ENCODE peak calls at places on chromosomes 12 and 14, in five cellular contexts. Q is tibial artery, B is cardiac muscle cell, T is pancreas, M is AG04450. L is an unnamed sample.

GRCh38 chr12:127509066-127509778 is 757.7 kb upstream of the TMEM132C start:
- DNase-seq in T (no peak), Q (no peak), M (peak; percentile 45), B (no peak), L (no peak)

GRCh38 chr14:63938198-63939005 is 85.6 kb downstream of the SYNE2 start:
- DNase-seq in Q (no peak), T (no peak), M (no peak), B (peak; percentile 25), L (peak; percentile 21)

GRCh38 chr14:75018684-75019083 is 16.0 kb downstream of the EIF2B2 start:
- DNase-seq in T (no peak), Q (no peak), B (no peak), M (no peak), L (no peak)

GRCh38 chr14:70317091-70317968 is 42.2 kb downstream of the COX16 start:
- DNase-seq in M (no peak), T (peak; percentile 77), B (no peak), Q (no peak), L (no peak)

GRCh38 chr12:14630793-14631192 is 63.1 kb upstream of the PLBD1 start:
- DNase-seq in T (no peak), Q (no peak), M (no peak), B (no peak), L (no peak)

GRCh38 chr12:75892779-75893408 is 138.7 kb downstream of the PHLDA1 start:
- DNase-seq in Q (no peak), B (peak; percentile 91), T (no peak), M (no peak), L (no peak)

GRCh38 chr12:25578739-25579138 is 25.7 kb upstream of the LMNTD1 start:
- DNase-seq in M (no peak), B (no peak), Q (no peak), T (no peak), L (no peak)

GRCh38 chr14:102047808-102048540 is 38.9 kb downstream of the HSP90AA1 start:
- DNase-seq in M (no peak), T (no peak), Q (no peak), B (no peak), L (no peak)

GRCh38 chr14:93090826-93091583 is 24.7 kb downstream of the ITPK1 start:
- DNase-seq in Q (no peak), B (peak; percentile 31), M (no peak), T (no peak), L (peak; percentile 24)

GRCh38 chr12:114783176-114783575 is 99.2 kb upstream of the TBX3 start:
- DNase-seq in M (no peak), Q (no peak), B (no peak), T (no peak), L (no peak)

GRCh38 chr12:105378821-105379400 is 48.4 kb downstream of the C12orf75 start:
- DNase-seq in T (no peak), B (no peak), Q (no peak), M (no peak), L (no peak)

GRCh38 chr14:74257078-74257987 is 18.1 kb downstream of the VSX2 start:
- DNase-seq in Q (no peak), B (peak; percentile 38), M (no peak), T (peak; percentile 86), L (peak; percentile 93)

GRCh38 chr14:71361335-71361734 is 454.1 kb downstream of the PCNX1 start:
- DNase-seq in M (no peak), B (peak; percentile 53), Q (no peak), T (no peak), L (no peak)

GRCh38 chr12:127964717-127965116 is 302.3 kb upstream of the TMEM132C start:
- DNase-seq in B (no peak), T (no peak), M (no peak), Q (no peak), L (no peak)

GRCh38 chr14:105525861-105526780 is at the start of gene TMEM121:
- DNase-seq in B (no peak), M (no peak), Q (peak; percentile 64), T (peak; percentile 73), L (peak; percentile 78)

GRCh38 chr12:28527631-28528249 is 337.5 kb downstream of the CCDC91 start:
- DNase-seq in T (no peak), B (no peak), Q (no peak), M (no peak), L (no peak)

GRCh38 chr14:74275265-74275841 is 27.4 kb downstream of the ABCD4 start:
- DNase-seq in Q (no peak), B (peak; percentile 81), T (no peak), M (peak; percentile 37), L (no peak)

GRCh38 chr14:76887196-76887595 is 61.0 kb downstream of the LRRC74A start:
- DNase-seq in T (no peak), M (no peak), B (peak; percentile 43), Q (no peak), L (no peak)

GRCh38 chr12:15629108-15629507 is 160.1 kb downstream of the EPS8 start:
- DNase-seq in M (peak; percentile 81), Q (peak; percentile 91), B (peak; percentile 99), T (no peak), L (no peak)

GRCh38 chr12:34296143-34297041 is 274.1 kb downstream of the ALG10 start:
- DNase-seq in M (no peak), T (peak; percentile 27), B (no peak), Q (peak; percentile 52), L (no peak)

GRCh38 chr14:89844508-89844907 is 110.0 kb downstream of the EFCAB11 start:
- DNase-seq in B (no peak), T (no peak), Q (no peak), M (no peak), L (no peak)

GRCh38 chr14:65910108-65910507 is 497.6 kb downstream of the FUT8 start:
- DNase-seq in T (no peak), B (peak; percentile 81), M (no peak), Q (no peak), L (no peak)

GRCh38 chr12:6662602-6662905 is 365 bp downstream of the ING4 start:
- DNase-seq in Q (no peak), M (no peak), T (no peak), B (no peak), L (no peak)

DNA sequence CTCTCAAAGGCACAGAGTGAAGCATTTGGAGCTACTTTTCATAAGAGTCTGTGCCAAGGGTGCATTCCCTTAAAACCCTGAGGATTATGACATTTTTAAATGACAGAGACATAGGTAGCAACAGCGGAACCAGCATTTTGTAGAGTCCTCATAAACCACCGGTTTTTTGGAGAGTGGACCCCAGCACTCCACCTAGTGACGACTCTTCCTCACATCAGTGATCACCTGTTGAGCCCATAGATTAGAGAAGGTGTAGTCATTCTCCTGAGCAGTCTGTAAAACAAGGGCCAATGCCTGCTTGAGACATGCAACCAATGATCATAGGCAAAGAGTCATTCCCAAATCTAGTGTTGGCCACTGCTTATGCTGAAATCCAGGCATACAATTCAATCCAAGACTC is 399.1 kb downstream of the GXYLT1 start:
- DNase-seq in B (no peak), T (no peak), Q (no peak), M (no peak), L (no peak)
- TF ChIP-seq CTCF in B (no peak), T (no peak), Q (no peak), M (no peak), L (no peak)

DNA sequence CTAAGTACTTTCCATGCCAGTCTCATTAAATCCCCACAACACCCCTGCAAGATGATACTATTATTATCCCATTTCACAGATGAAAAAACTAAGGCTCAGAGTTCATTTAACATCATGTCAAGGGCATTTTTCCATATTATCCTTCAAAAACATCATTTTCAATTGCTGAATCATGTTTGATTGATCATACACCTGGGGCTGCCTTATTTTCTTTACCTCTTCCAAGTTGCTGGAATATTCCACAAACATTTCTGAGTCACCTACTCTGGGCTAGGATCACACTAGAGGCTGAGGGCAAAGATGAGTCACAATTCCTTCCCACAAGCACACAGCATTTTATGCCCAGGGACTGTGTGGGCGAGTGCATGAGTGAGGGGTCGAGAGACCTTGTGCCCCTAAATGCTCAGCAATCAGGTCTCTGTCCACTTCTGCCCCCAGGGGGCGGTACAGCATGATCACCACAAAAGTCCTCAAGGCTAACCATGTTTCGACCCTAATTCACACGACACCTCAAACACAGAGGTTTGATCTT is 14.1 kb upstream of the TMEM119 start:
- DNase-seq in Q (no peak), M (no peak), B (peak; percentile 64), T (no peak), L (no peak)
- TF ChIP-seq CTCF in Q (peak; percentile 25), M (peak; percentile 48), B (peak; percentile 54), T (no peak), L (peak; percentile 46)

GRCh38 chr14:56953884-56954283 is 143.6 kb upstream of the OTX2 start:
- DNase-seq in Q (no peak), B (no peak), M (no peak), T (no peak), L (no peak)
- TF ChIP-seq CTCF in Q (no peak), B (no peak), M (no peak), T (no peak), L (no peak)

GRCh38 chr12:9372202-9372601 is 164.0 kb upstream of the PZP start:
- DNase-seq in T (no peak), B (peak; percentile 21), M (no peak), Q (no peak), L (no peak)
- TF ChIP-seq CTCF in T (no peak), B (peak; percentile 30), M (peak; percentile 48), Q (no peak), L (peak; percentile 24)

GRCh38 chr12:40405419-40405818 is 180.6 kb downstream of the LRRK2 start:
- DNase-seq in T (no peak), M (no peak), B (no peak), Q (no peak), L (no peak)
- TF ChIP-seq CTCF in T (no peak), M (no peak), B (no peak), Q (no peak), L (no peak)

GRCh38 chr12:124372831-124373230 is 77.9 kb downstream of the RFLNA start:
- DNase-seq in T (no peak), Q (no peak), B (no peak), M (no peak), L (no peak)

GRCh38 chr12:124370384-124370783 is 75.5 kb downstream of the RFLNA start:
- DNase-seq in B (no peak), T (no peak), M (no peak), Q (no peak), L (no peak)

GRCh38 chr12:124370851-124371250 is 76.0 kb downstream of the RFLNA start:
- DNase-seq in M (no peak), B (no peak), T (no peak), Q (no peak), L (no peak)

GRCh38 chr12:124371366-124371765 is 76.5 kb downstream of the RFLNA start:
- DNase-seq in M (no peak), B (no peak), T (no peak), Q (no peak), L (no peak)

DNA sequence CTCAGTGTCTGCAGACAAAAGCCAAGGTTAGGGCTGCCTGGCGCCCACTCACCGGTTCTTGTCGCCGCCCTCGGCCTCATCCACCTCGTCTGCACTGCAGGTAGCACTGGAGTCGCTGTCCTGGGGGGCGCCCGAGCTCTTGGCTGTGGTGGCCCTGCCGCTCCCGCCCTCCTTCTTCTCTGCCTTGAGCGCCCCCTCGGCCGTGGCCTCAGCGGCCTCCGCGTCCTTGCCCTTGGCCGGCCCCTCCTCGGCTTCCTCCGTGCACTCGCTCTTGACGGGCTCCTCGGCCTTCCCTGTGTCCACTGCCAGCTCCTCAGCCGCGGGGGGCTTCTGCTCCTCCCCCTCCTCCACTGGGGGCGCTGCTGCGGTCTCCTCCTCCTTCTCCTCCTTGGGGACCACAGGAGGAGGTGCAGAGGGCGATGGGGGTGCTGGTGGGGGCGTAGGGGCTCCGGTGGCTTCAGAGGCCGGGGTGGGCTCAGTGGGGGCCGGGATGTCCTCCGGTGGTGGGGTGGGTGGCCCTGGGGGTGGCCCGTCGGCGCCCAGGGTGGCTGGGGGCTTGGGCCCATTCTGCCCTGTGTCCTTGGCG is 77.2 kb downstream of the RFLNA start:
- DNase-seq in B (no peak), T (no peak), Q (no peak), M (no peak), L (no peak)
- TF ChIP-seq CTCF in B (no peak), T (no peak), Q (no peak), M (no peak), L (no peak)

GRCh38 chr12:2890388-2891239 is at the start of gene TULP3:
- DNase-seq in B (peak; percentile 98), M (peak; percentile 93), T (peak; percentile 99), Q (peak; percentile 99), L (peak; percentile 95)
- TF ChIP-seq CTCF in B (peak; percentile 11), M (peak; percentile 18), T (no peak), Q (peak; percentile 13), L (no peak)

L was measured in GM13977.